ENCODE peak calls at places on chromosomes 12 and 14, in nine cellular contexts. N, T, W, X, F, C, O, Z and H are unnamed samples.

GRCh38 chr12:51590347-51591019 is 550 bp upstream of the SCN8A start:
- DNase-seq in N (no peak), T (peak; percentile 38), W (peak; percentile 67), X (peak; percentile 37), F (peak; percentile 46), C (peak; percentile 51), O (no peak), Z (peak; percentile 70), H (peak; percentile 96)

GRCh38 chr14:65370890-65371289 is 41.6 kb upstream of the FUT8 start:
- DNase-seq in N (no peak), T (no peak), W (no peak), X (no peak), F (no peak), C (no peak), O (no peak), Z (no peak), H (no peak)

GRCh38 chr14:33435911-33436310 is 497.2 kb downstream of the NPAS3 start:
- DNase-seq in N (no peak), T (peak; percentile 50), W (peak; percentile 73), X (peak; percentile 50), F (peak; percentile 93), C (no peak), O (no peak), Z (no peak), H (peak; percentile 49)

GRCh38 chr12:49962861-49963765 is 1.4 kb downstream of the AQP5 start:
- DNase-seq in N (no peak), T (no peak), W (no peak), X (no peak), F (peak; percentile 90), C (peak; percentile 29), O (peak; percentile 38), Z (peak; percentile 97), H (peak; percentile 58)

GRCh38 chr12:89945123-89945522 is 236.5 kb upstream of the ATP2B1 start:
- DNase-seq in N (no peak), T (no peak), W (no peak), X (no peak), F (no peak), C (no peak), O (no peak), Z (no peak), H (no peak)

GRCh38 chr12:108306014-108306501 is 33.1 kb downstream of the CMKLR1 start:
- DNase-seq in N (no peak), T (peak; percentile 69), W (peak; percentile 49), X (peak; percentile 15), F (peak; percentile 53), C (no peak), O (peak; percentile 33), Z (no peak), H (peak; percentile 73)

GRCh38 chr12:107241421-107241820 is 148.1 kb upstream of the CRY1 start:
- DNase-seq in N (no peak), T (no peak), W (no peak), X (no peak), F (no peak), C (no peak), O (no peak), Z (no peak), H (no peak)

GRCh38 chr12:67969134-67969782 is 20.0 kb upstream of the IFNG-AS1 start:
- DNase-seq in N (no peak), T (no peak), W (peak; percentile 43), X (peak; percentile 93), F (no peak), C (no peak), O (no peak), Z (no peak), H (no peak)

GRCh38 chr12:81759215-81759991 is at the start of gene PPFIA2:
- DNase-seq in N (no peak), T (no peak), W (peak; percentile 63), X (peak; percentile 22), F (peak; percentile 36), C (no peak), O (no peak), Z (peak; percentile 17), H (peak; percentile 50)

GRCh38 chr14:24678801-24679247 is 44.8 kb upstream of the GZMB start:
- DNase-seq in N (peak; percentile 81), T (peak; percentile 62), W (peak; percentile 93), X (peak; percentile 91), F (peak; percentile 91), C (peak; percentile 82), O (peak; percentile 24), Z (peak; percentile 85), H (peak; percentile 94)
- H3K4me3 ChIP-seq in N (no peak overlapping the region), T (peak overlapping the region; percentile 29), W (no peak overlapping the region), X (peak overlapping the region; percentile 57), F (no peak overlapping the region), C (no peak overlapping the region), O (peak overlapping the region; percentile 64), Z (no peak overlapping the region), H (peak overlapping the region; percentile 69)

DNA sequence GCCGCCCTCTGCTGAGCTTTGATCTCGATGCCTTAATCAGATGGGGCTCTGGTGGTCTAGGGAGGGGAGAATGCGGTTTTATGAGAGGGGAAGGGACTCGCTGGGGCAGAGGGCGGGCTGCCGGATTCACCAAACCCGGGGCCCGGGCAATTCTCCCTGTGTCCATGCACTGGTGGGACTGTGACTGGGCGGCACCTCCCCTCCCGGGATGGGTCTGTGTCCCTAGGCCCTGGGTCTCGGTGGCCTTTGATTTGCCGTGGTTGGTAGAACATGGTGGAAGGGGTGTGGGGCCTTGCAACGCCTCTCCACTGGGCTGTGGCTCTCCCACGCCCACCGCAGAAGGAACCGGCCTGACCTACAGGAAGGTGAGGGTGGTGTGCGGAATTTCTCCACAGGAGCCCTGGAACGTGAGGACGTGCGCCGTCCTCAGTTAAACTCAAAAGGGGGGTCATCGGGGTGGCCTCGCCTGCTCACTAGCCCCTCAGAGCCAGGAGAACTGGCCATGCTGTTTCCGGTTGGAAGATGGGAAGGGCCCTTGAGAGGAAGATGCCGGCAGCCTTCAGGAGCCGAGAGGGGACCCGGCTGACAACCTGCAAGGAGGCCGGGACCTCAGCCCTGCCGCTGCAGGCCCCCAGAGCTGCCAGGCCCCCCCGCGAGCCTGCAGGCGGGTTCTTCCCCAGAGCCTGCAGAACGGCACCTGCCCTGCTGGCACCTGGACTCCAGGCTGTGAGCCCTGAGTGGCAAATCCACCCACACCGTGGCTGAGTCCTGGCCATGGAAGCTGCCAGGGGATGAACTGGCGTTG is 43.6 kb downstream of the NOC4L start:
- DNase-seq in N (no peak), T (no peak), W (no peak), X (no peak), F (no peak), C (no peak), O (no peak), Z (no peak), H (no peak)
- H3K4me3 ChIP-seq in N (no peak overlapping the region), T (no peak overlapping the region), W (no peak overlapping the region), X (no peak overlapping the region), F (no peak overlapping the region), C (no peak overlapping the region), O (no peak overlapping the region), Z (no peak overlapping the region), H (no peak overlapping the region)

DNA sequence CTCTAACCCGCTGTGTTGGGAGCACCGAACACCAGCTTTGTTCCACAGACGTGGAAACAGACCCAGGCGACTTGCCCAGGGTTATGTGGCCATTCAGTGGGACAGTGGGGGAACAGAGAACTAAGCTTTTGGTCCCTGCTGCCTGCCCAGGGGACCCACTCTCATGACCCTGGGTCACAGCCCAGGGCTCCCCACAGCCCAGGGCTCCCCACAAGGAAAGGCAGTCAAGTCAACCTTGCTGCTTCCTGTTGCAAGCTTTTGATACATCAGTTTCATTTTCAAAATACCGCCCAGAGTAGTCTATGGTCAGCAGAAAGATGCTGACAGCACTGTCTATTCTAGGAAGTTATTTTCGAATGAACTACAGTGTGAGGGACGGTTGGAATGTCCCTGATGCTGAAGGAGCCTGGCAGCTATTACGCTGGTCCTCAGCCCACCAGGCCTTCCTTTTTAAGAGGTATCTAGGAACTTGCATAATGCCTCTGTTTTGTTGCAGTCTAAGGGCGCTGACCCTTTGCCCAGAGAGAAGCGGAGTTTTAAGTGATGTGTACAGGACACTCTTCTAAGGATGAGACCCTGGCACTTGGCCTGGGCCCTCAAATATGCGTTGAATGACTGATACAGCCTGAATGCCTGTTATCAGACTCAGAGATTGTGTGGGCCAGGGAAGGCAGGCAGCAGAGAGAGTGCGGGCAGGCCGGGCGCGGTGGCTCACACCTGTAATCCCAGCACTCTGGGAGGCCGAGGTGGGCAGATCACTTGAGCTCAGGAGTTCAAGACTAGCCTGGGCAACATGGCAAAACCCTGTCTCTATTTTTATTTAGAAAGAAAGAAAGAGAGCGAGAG is 12.6 kb upstream of the TTC7B start:
- DNase-seq in N (no peak), T (no peak), W (no peak), X (no peak), F (no peak), C (no peak), O (no peak), Z (no peak), H (no peak)
- H3K4me3 ChIP-seq in N (peak overlapping the region; percentile 24), T (peak overlapping the region; percentile 32), W (no peak overlapping the region), X (peak overlapping the region; percentile 50), F (peak overlapping the region; percentile 44), C (no peak overlapping the region), O (peak overlapping the region; percentile 70), Z (no peak overlapping the region), H (peak overlapping the region; percentile 79)

DNA sequence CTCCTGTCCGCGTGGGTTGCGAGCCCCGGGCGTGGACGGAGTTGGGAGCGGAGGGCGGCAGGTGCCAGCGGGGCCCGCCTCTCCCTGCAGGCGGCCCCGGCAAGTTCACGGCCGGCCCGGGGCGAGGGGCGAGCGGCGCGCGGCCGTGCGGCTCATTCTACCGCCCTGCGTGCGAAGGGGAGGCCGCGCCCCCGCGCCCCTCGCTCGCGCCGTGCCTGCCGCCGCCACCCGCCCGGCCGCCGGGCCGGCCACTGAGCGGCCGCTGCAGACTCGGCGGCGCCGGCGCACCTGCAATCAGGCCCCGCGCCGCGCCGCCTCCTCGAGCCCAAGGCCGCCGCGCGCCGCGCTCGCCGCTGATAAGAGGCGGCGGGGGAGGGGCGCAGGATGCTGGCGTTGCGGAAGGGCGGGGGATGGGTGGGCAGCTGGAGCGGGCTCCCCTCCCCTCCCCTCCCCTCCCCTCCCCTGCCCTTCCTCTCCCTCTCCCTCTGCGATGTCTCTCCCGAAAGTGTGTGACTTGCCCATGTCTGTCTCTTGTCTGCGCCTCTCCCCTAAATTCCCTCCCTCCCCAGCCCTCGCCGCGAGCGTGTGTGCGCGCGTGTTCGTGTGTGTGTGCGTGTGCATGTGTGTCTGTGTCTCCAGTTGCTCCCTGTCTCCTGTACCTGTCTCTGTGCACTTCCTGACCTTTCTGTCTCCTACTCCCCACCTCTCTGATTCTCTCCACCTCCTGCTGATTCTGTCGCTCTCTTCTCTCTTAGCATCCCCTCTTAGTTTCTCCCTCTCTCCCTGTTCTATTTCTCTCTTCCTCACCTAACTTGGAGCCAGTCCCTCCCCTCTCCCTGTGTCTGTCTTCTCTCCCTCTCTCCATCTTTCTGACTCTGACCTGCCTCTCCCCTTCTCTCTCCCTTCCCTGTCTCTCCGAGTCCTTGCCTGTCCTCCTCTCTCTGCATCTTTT is 768.1 kb upstream of the TBX3 start:
- DNase-seq in N (no peak), T (no peak), W (peak; percentile 27), X (no peak), F (peak; percentile 19), C (no peak), O (no peak), Z (peak; percentile 42), H (peak; percentile 67)
- H3K4me3 ChIP-seq in N (no peak overlapping the region), T (peak overlapping the region; percentile 31), W (peak overlapping the region; percentile 26), X (peak overlapping the region; percentile 51), F (no peak overlapping the region), C (peak overlapping the region; percentile 26), O (peak overlapping the region; percentile 55), Z (no peak overlapping the region), H (peak overlapping the region; percentile 63)

DNA sequence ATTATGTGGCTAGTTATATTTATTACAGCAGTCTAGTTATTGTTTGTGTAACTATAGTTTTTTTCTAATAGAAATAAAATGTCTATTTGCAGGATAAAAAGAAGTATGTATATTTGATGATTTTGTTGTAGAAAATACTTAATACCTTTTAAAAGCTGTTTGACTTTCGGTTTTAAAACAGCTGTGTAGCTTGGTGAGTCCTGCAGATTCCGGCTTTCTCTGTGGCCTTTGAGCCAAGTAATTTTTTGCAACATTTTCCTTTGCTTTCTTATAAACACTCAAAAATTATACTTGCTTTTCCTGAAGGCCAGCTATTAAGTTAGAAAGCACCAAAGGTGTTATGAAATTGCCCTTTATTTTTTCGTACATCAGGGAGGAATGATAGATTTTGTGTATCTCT is 63.5 kb downstream of the CRADD start:
- DNase-seq in N (no peak), T (no peak), W (no peak), X (peak; percentile 76), F (no peak), C (no peak), O (no peak), Z (no peak), H (no peak)
- H3K4me3 ChIP-seq in N (no peak overlapping the region), T (no peak overlapping the region), W (no peak overlapping the region), X (peak overlapping the region; percentile 46), F (no peak overlapping the region), C (no peak overlapping the region), O (peak overlapping the region; percentile 72), Z (no peak overlapping the region), H (peak overlapping the region; percentile 91)